ENCODE peak calls at places on chromosome 16, in six cellular contexts. U is spleen, J is GM23338, L is SK-N-SH, A is prostate gland, K is stomach. N is an unnamed sample.

GRCh38 chr16:2161911-2162310 is 6.3 kb downstream of the TRAF7 start:
- DNase-seq in U (no peak), K (no peak), J (no peak), A (no peak), L (no peak), N (no peak)

GRCh38 chr16:48231675-48232214 is 12.4 kb upstream of the LONP2 start:
- DNase-seq in L (peak; percentile 45), K (peak; percentile 44), A (peak; percentile 22), J (peak; percentile 78), U (no peak), N (no peak)

GRCh38 chr16:82043680-82044584 is 8.9 kb downstream of the HSD17B2 start:
- DNase-seq in U (no peak), L (no peak), J (no peak), A (no peak), K (no peak), N (no peak)

GRCh38 chr16:50469744-50470301 is 78.4 kb upstream of the NKD1 start:
- DNase-seq in J (peak; percentile 49), A (no peak), K (no peak), L (no peak), U (no peak), N (no peak)

GRCh38 chr16:81599034-81599744 is 154.6 kb downstream of the CMIP start:
- DNase-seq in K (peak; percentile 75), U (no peak), L (no peak), A (peak; percentile 73), J (no peak), N (no peak)

GRCh38 chr16:5649762-5650445 is 552.3 kb upstream of the EEF2KMT start:
- DNase-seq in U (no peak), A (no peak), K (no peak), J (peak; percentile 8), L (no peak), N (no peak)

GRCh38 chr16:714558-715447 is at the start of gene METRN:
- DNase-seq in U (peak; percentile 95), A (peak; percentile 85), J (peak; percentile 95), L (peak; percentile 92), K (peak; percentile 94), N (peak; percentile 96)

GRCh38 chr16:51306116-51306515 is 155.0 kb upstream of the SALL1 start:
- DNase-seq in K (no peak), J (no peak), L (no peak), A (no peak), U (no peak), N (no peak)

GRCh38 chr16:54957403-54957802 is 26.7 kb downstream of the IRX5 start:
- DNase-seq in L (no peak), K (peak; percentile 57), U (no peak), J (peak; percentile 67), A (no peak), N (no peak)

GRCh38 chr16:10741844-10742243 is 1.8 kb upstream of the NUBP1 start:
- DNase-seq in A (no peak), J (no peak), K (peak; percentile 61), L (peak; percentile 76), U (no peak), N (peak; percentile 82)

GRCh38 chr16:47342055-47342454 is 118.8 kb downstream of the ITFG1 start:
- DNase-seq in U (no peak), J (no peak), A (no peak), K (no peak), L (no peak), N (no peak)

GRCh38 chr16:17469011-17469741 is 1.6 kb downstream of the XYLT1 start:
- DNase-seq in L (peak; percentile 34), U (peak; percentile 70), A (no peak), J (no peak), K (no peak), N (no peak)

GRCh38 chr16:3356118-3356517 is 429 bp downstream of the OR2C1 start:
- DNase-seq in J (no peak), U (no peak), A (no peak), K (no peak), L (peak; percentile 30), N (no peak)

GRCh38 chr16:57289391-57290257 is 5.2 kb upstream of the PLLP start:
- DNase-seq in A (no peak), U (no peak), L (no peak), K (no peak), J (no peak), N (peak; percentile 29)

GRCh38 chr16:11049396-11050059 is 105.2 kb downstream of the CLEC16A start:
- DNase-seq in K (no peak), A (no peak), J (peak; percentile 69), L (no peak), U (no peak), N (peak; percentile 51)

GRCh38 chr16:57038151-57038550 is 48.8 kb downstream of the NLRC5 start:
- DNase-seq in L (no peak), K (no peak), J (no peak), A (no peak), U (no peak), N (no peak)

GRCh38 chr16:81946206-81946605 is 65.1 kb downstream of the SDR42E1 start:
- DNase-seq in U (no peak), J (no peak), A (no peak), L (no peak), K (no peak), N (no peak)

GRCh38 chr16:27813591-27813990 is 249.9 kb downstream of the GSG1L start:
- DNase-seq in A (no peak), K (no peak), U (peak; percentile 30), L (no peak), J (no peak), N (peak; percentile 42)

GRCh38 chr16:77323695-77324094 is 111.1 kb downstream of the ADAMTS18 start:
- DNase-seq in U (no peak), L (no peak), K (no peak), A (no peak), J (no peak), N (no peak)

GRCh38 chr16:23996258-23996955 is 160.6 kb downstream of the PRKCB start:
- DNase-seq in A (no peak), U (no peak), K (peak; percentile 62), L (no peak), J (no peak), N (no peak)

GRCh38 chr16:87457051-87457611 is 35.7 kb downstream of the ZCCHC14 start:
- DNase-seq in K (no peak), U (no peak), L (peak; percentile 36), J (no peak), A (no peak), N (no peak)

GRCh38 chr16:2331932-2332267 is 8.6 kb downstream of the ABCA3 start:
- DNase-seq in A (no peak), U (no peak), L (no peak), J (no peak), K (no peak), N (no peak)

GRCh38 chr16:51813609-51814008 is 662.5 kb upstream of the SALL1 start:
- DNase-seq in J (peak; percentile 78), A (no peak), K (no peak), U (no peak), L (no peak), N (no peak)

GRCh38 chr16:82715833-82716232 is 89.1 kb downstream of the CDH13 start:
- DNase-seq in L (no peak), K (no peak), U (no peak), A (no peak), J (no peak), N (no peak)

GRCh38 chr16:1579214-1579613 is 32.7 kb downstream of the IFT140 start:
- DNase-seq in K (no peak), U (no peak), A (no peak), L (no peak), J (no peak), N (no peak)

GRCh38 chr16:20517149-20517548 is 59.0 kb downstream of the ACSM2B start:
- DNase-seq in K (no peak), U (no peak), A (no peak), L (no peak), J (no peak), N (no peak)

GRCh38 chr16:21563676-21564075 is 35.7 kb upstream of the METTL9 start:
- DNase-seq in J (no peak), A (no peak), U (peak; percentile 10), L (no peak), K (no peak), N (peak; percentile 51)

GRCh38 chr16:73683804-73684203 is 612.8 kb upstream of the PSMD7 start:
- DNase-seq in K (no peak), J (no peak), U (no peak), A (no peak), L (no peak), N (no peak)

GRCh38 chr16:19284207-19284606 is 1.3 kb upstream of the CLEC19A start:
- DNase-seq in U (no peak), A (peak; percentile 92), K (peak; percentile 90), J (no peak), L (no peak), N (no peak)

GRCh38 chr16:47732806-47733150 is 271.6 kb downstream of the PHKB start:
- DNase-seq in L (no peak), A (no peak), U (no peak), J (peak; percentile 19), K (no peak), N (no peak)

GRCh38 chr16:67934306-67935095 is 2.1 kb downstream of the PSMB10 start:
- DNase-seq in L (peak; percentile 54), A (no peak), U (peak; percentile 84), K (no peak), J (no peak), N (no peak)
- TF ChIP-seq POLR2AphosphoS5 in L (peak; percentile 2), A (no peak), U (no peak), K (no peak), J (peak; percentile 32), N (no peak)

DNA sequence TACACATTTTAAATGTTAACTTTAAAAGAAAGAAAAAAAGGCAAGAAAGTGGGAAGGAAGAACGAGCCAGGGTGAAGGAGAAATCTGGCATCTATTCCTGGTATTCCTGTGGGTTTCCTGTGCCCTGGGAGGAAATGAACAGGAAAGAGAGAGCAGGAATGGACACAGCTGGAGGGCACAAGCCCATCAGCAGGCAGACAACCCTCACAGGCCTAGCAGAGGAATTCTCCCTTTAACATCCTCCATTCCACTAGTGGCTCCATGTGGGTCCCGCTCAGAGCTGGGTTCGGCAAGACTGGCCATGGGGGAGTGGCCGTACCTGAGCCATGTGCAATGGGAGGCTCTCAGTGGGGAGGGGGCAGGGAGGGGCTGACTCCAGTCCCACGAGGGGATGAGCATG is 30.4 kb downstream of the TK2 start:
- DNase-seq in A (no peak), L (no peak), J (no peak), K (no peak), U (no peak), N (no peak)
- TF ChIP-seq POLR2AphosphoS5 in A (no peak), L (no peak), J (no peak), K (no peak), U (no peak), N (no peak)

DNA sequence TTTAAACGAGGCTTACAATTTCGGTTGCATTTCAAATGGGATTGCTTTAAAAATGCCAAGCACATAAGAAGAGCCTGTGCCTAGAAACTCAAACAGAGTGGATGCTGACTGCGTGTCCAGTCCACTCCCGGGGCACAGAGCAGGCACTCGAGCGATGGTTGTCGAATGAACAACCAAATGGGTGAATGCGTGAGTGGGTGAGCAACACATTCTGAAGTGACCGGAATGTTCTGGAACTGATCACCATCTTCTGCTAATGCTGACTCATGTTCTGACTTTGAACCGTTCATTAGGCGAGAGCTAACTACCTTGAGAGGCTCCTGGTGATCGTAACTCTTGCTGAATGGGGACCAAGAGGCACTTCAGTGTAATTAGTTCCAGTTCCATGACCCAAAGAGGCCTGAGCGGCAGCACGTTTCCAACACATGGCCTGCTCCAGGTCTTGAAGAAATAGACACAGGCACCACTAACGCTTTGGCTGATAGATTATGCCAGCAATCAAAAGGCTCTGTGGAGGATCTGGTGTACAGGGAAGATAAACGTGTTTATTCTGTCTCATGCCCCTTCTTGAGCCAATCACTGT is 37.9 kb downstream of the IRF8 start:
- DNase-seq in A (no peak), K (no peak), J (no peak), L (no peak), U (no peak), N (no peak)
- TF ChIP-seq POLR2AphosphoS5 in A (no peak), K (no peak), J (no peak), L (no peak), U (no peak), N (no peak)

GRCh38 chr16:88810166-88810867 is 1.4 kb downstream of the APRT start:
- DNase-seq in L (no peak), K (no peak), J (no peak), U (no peak), A (no peak), N (no peak)
- TF ChIP-seq POLR2AphosphoS5 in L (no peak), K (no peak), J (no peak), U (no peak), A (no peak), N (no peak)